ENCODE peak calls at places on chromosomes 12 and 14, in seven cellular contexts. V is mammary epithelial cell, J is HCT116, P is GM12878, K is hepatocyte, E is GM23338, H is neural progenitor cell. Z is an unnamed sample. For H3K79me2, the result is how much of the 10 kb centered on the place peaks cover.

GRCh38 chr14:59897757-59898383 is 22.1 kb upstream of the LRRC9 start:
- DNase-seq in V (peak), J (peak), P (no peak), K (peak), E (peak), H (peak), Z (peak)

GRCh38 chr12:71877335-71878121 is 38.0 kb downstream of the TBC1D15 start:
- DNase-seq in V (no peak), J (no peak), P (no peak), K (no peak), E (no peak), H (no peak), Z (no peak)

GRCh38 chr12:95088339-95088738 is 14.9 kb upstream of the NR2C1 start:
- DNase-seq in V (no peak), J (no peak), P (no peak), K (no peak), E (no peak), H (no peak), Z (no peak)

GRCh38 chr14:101072945-101073597 is 169.5 kb upstream of the RTL1 start:
- DNase-seq in V (peak), J (peak), P (no peak), K (peak), E (peak), H (peak), Z (peak)

GRCh38 chr12:56377310-56377988 is 14.8 kb upstream of the APOF start:
- DNase-seq in V (peak), J (peak), P (no peak), K (peak), E (peak), H (peak), Z (no peak)

GRCh38 chr12:27148791-27149190 is 66.4 kb upstream of the C12orf71 start:
- DNase-seq in V (no peak), J (no peak), P (no peak), K (no peak), E (no peak), H (no peak), Z (no peak)

GRCh38 chr12:27383429-27384260 is 51.0 kb downstream of the BMAL2 start:
- DNase-seq in V (peak), J (peak), P (peak), K (peak), E (peak), H (peak), Z (peak)

GRCh38 chr12:15978431-15978950 is 67.4 kb downstream of the DERA start:
- DNase-seq in V (peak), J (no peak), P (no peak), K (no peak), E (no peak), H (no peak), Z (peak)

GRCh38 chr12:119444462-119445044 is 110.0 kb downstream of the CCDC60 start:
- DNase-seq in V (peak), J (peak), P (peak), K (peak), E (peak), H (peak), Z (peak)

GRCh38 chr12:74641694-74642093 is 104.1 kb downstream of the ATXN7L3B start:
- DNase-seq in V (no peak), J (no peak), P (no peak), K (no peak), E (no peak), H (no peak), Z (no peak)

GRCh38 chr12:26028953-26029740 is 70.7 kb downstream of the RASSF8 start:
- DNase-seq in V (peak), J (peak), P (no peak), K (peak), E (peak), H (peak), Z (no peak)

GRCh38 chr14:63614964-63615363 is 26.7 kb downstream of the WDR89 start:
- DNase-seq in V (no peak), J (no peak), P (no peak), K (no peak), E (no peak), H (no peak), Z (no peak)

GRCh38 chr14:75295061-75295461 is 16.4 kb downstream of the FOS start:
- DNase-seq in V (peak), J (no peak), P (no peak), K (peak), E (peak), H (peak), Z (peak)

GRCh38 chr14:34363733-34364134 is 98.3 kb downstream of the SPTSSA start:
- DNase-seq in V (no peak), J (no peak), P (no peak), K (no peak), E (no peak), H (no peak), Z (no peak)

GRCh38 chr12:130633771-130634170 is 82.3 kb downstream of the RIMBP2 start:
- DNase-seq in V (no peak), J (no peak), P (no peak), K (peak), E (peak), H (peak), Z (no peak)

GRCh38 chr14:88551936-88552565 is 2.8 kb downstream of the PTPN21 start:
- DNase-seq in V (peak), J (no peak), P (no peak), K (no peak), E (peak), H (peak), Z (no peak)

GRCh38 chr14:30790827-30791226 is 83.5 kb upstream of the COCH start:
- DNase-seq in V (no peak), J (no peak), P (no peak), K (no peak), E (no peak), H (no peak), Z (no peak)

GRCh38 chr12:70120970-70121369 is 122.3 kb upstream of the CNOT2 start:
- DNase-seq in V (no peak), J (no peak), P (no peak), K (no peak), E (no peak), H (no peak), Z (no peak)

GRCh38 chr14:79496701-79497100 is 714.6 kb downstream of the DIO2 start:
- DNase-seq in V (no peak), J (no peak), P (no peak), K (no peak), E (no peak), H (no peak), Z (no peak)

GRCh38 chr12:13173537-13173936 is 23.0 kb upstream of the EMP1 start:
- DNase-seq in V (peak), J (peak), P (peak), K (peak), E (no peak), H (peak), Z (peak)

GRCh38 chr14:80403036-80403435 is 191.7 kb upstream of the DIO2 start:
- DNase-seq in V (no peak), J (no peak), P (no peak), K (no peak), E (no peak), H (no peak), Z (no peak)

GRCh38 chr12:72282721-72283120 is 10.6 kb downstream of the TRHDE start:
- DNase-seq in V (peak), J (no peak), P (no peak), K (peak), E (peak), H (peak), Z (no peak)

GRCh38 chr12:1989111-1989510 is 15.1 kb downstream of the DCP1B start:
- DNase-seq in V (no peak), J (no peak), P (no peak), K (no peak), E (no peak), H (no peak), Z (no peak)

GRCh38 chr12:83432176-83432719 is 745.5 kb downstream of the TMTC2 start:
- DNase-seq in V (no peak), J (no peak), P (no peak), K (no peak), E (peak), H (no peak), Z (no peak)

GRCh38 chr12:34392741-34393085 is 370.4 kb downstream of the ALG10 start:
- DNase-seq in V (no peak), J (no peak), P (no peak), K (no peak), E (no peak), H (no peak), Z (no peak)

GRCh38 chr14:36315159-36315853 is 5.1 kb downstream of the MBIP start:
- DNase-seq in V (peak), J (no peak), P (peak), K (no peak), E (peak), H (peak), Z (no peak)

GRCh38 chr12:52561880-52562449 is 9.0 kb upstream of the KRT71 start:
- DNase-seq in V (no peak), J (peak), P (no peak), K (peak), E (peak), H (peak), Z (no peak)

GRCh38 chr12:68113644-68114043 is 45.9 kb downstream of the IFNG start:
- DNase-seq in V (no peak), J (peak), P (no peak), K (no peak), E (peak), H (peak), Z (no peak)

GRCh38 chr14:99015833-99016232 is 256.2 kb downstream of the BCL11B start:
- DNase-seq in V (no peak), J (no peak), P (no peak), K (no peak), E (no peak), H (no peak), Z (no peak)

GRCh38 chr14:105987563-105987962 is 461.2 kb downstream of the TMEM121 start:
- DNase-seq in V (no peak), J (no peak), P (no peak), K (no peak), E (no peak), H (no peak), Z (no peak)

GRCh38 chr12:95942106-95942531 is 295 bp downstream of the CCDC38 start:
- DNase-seq in V (no peak), J (no peak), P (no peak), K (no peak), E (peak), H (no peak), Z (no peak)

GRCh38 chr14:69916396-69916795 is 37.2 kb downstream of the SMOC1 start:
- DNase-seq in V (no peak), J (no peak), P (no peak), K (no peak), E (no peak), H (no peak), Z (no peak)

GRCh38 chr14:41423503-41423902 is 183.2 kb upstream of the LRFN5 start:
- DNase-seq in V (no peak), J (no peak), P (no peak), K (no peak), E (no peak), H (no peak), Z (no peak)

GRCh38 chr14:70638416-70638815 is 3.3 kb upstream of the TTC9 start:
- DNase-seq in V (no peak), J (no peak), P (no peak), K (no peak), E (no peak), H (no peak), Z (no peak)

GRCh38 chr12:52280796-52281560 is 6.5 kb downstream of the KRT86 start:
- DNase-seq in V (peak), J (peak), P (no peak), K (peak), E (no peak), H (no peak), Z (peak)

GRCh38 chr12:101828463-101829196 is 2.1 kb downstream of the GNPTAB start:
- DNase-seq in V (no peak), J (no peak), P (no peak), K (no peak), E (no peak), H (no peak), Z (no peak)

GRCh38 chr12:95240556-95240955 is 22.9 kb downstream of the VEZT start:
- DNase-seq in V (no peak), J (no peak), P (no peak), K (no peak), E (no peak), H (no peak), Z (no peak)

GRCh38 chr12:43988838-43989560 is 153.1 kb downstream of the TMEM117 start:
- DNase-seq in V (peak), J (no peak), P (peak), K (no peak), E (no peak), H (no peak), Z (no peak)

GRCh38 chr14:31894351-31894750 is 182.8 kb upstream of the ARHGAP5 start:
- DNase-seq in V (peak), J (no peak), P (no peak), K (no peak), E (no peak), H (no peak), Z (no peak)

GRCh38 chr14:31895206-31895605 is 181.9 kb upstream of the ARHGAP5 start:
- DNase-seq in V (peak), J (no peak), P (no peak), K (peak), E (no peak), H (no peak), Z (no peak)

GRCh38 chr14:31902002-31902401 is 175.1 kb upstream of the ARHGAP5 start:
- DNase-seq in V (peak), J (peak), P (no peak), K (peak), E (no peak), H (no peak), Z (peak)

GRCh38 chr14:31898835-31899528 is 178.1 kb upstream of the ARHGAP5 start:
- DNase-seq in V (no peak), J (no peak), P (no peak), K (no peak), E (no peak), H (no peak), Z (no peak)

GRCh38 chr14:31897581-31898186 is 179.4 kb upstream of the ARHGAP5 start:
- DNase-seq in V (no peak), J (no peak), P (no peak), K (no peak), E (no peak), H (peak), Z (no peak)
- TF ChIP-seq CTCF in V (no peak), J (peak), P (no peak), K (no peak), E (no peak), H (no peak), Z (no peak)

DNA sequence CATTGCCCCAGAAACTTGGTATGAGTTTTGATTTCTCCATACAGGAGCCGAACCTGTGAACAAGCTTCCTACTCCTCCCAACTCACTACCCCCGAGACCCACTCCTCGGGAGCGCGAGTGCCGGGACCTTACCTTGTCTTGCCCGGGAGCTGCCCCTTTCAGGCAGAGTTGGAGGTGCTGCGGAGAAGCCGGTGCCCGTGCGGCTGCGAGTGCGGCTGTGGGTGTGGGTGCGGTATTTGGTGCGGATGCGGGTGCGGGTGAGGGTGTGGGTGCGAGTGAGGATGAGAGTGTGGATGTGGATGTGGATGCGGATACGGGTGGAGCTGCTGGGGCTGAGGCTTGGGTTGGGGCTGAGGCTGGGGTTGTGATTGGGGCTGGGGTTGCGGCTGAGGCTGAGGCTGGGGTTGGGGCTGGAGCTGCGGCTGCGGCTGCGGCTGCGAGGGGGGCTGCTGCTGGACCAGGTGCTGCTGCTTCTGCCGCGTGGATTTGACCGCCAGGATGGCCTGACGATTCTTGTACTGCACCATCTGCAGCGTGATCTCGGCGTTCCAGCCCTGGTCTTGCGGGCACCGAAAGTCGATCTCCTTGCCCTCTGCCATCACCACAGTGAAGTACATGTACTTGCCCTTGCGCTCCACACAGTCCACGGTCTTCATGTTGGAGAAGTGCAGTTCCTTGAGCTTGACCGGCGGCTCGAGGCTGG is 1.0 kb downstream of the PHLDA1 start:
- DNase-seq in V (no peak), J (no peak), P (no peak), K (peak), E (peak), H (peak), Z (peak)
- TF ChIP-seq EZH2 in V (no peak), J (no peak), P (no peak), K (no peak), E (no peak), H (no peak), Z (no peak)

GRCh38 chr12:47798481-47798948 is 21.2 kb downstream of the HDAC7 start:
- DNase-seq in V (no peak), J (no peak), P (no peak), K (no peak), E (no peak), H (no peak), Z (no peak)

GRCh38 chr12:47795814-47796411 is 22.9 kb downstream of the SLC48A1 start:
- DNase-seq in V (no peak), J (no peak), P (no peak), K (no peak), E (no peak), H (no peak), Z (no peak)

GRCh38 chr12:47795121-47795813 is 22.2 kb downstream of the SLC48A1 start:
- DNase-seq in V (no peak), J (no peak), P (no peak), K (no peak), E (no peak), H (no peak), Z (no peak)

GRCh38 chr12:47799357-47799955 is 20.2 kb downstream of the HDAC7 start:
- DNase-seq in V (no peak), J (no peak), P (no peak), K (no peak), E (no peak), H (peak), Z (no peak)

GRCh38 chr12:47797432-47797831 is 22.3 kb downstream of the HDAC7 start:
- DNase-seq in V (no peak), J (no peak), P (no peak), K (no peak), E (peak), H (peak), Z (no peak)
- H3K79me2 ChIP-seq in V (under half), J (under half), P (under half), K (under half), E (under half), H (under half), Z (under half)

GRCh38 chr12:115597157-115597712 is 680.3 kb downstream of the MED13L start:
- DNase-seq in V (peak), J (peak), P (no peak), K (peak), E (no peak), H (no peak), Z (peak)
- TF ChIP-seq CTCF in V (no peak), J (no peak), P (no peak), K (no peak), E (no peak), H (no peak), Z (no peak)